ENCODE peak calls at places on chromosomes 11 and 22, in six cellular contexts. C, V, P, I, F and U are unnamed samples.

GRCh38 chr22:43249789-43250188 is 62.9 kb upstream of the TTLL12 start:
- DNase-seq in F (no peak), I (no peak), V (no peak), P (no peak), C (no peak), U (no peak)

GRCh38 chr11:128521697-128522062 is 65.7 kb downstream of the ETS1 start:
- DNase-seq in F (no peak), C (no peak), V (no peak), I (no peak), P (no peak), U (peak)

GRCh38 chr11:87859583-87859982 is 315.7 kb downstream of the RAB38 start:
- DNase-seq in P (no peak), F (no peak), C (no peak), V (no peak), I (peak), U (no peak)

GRCh38 chr22:45600791-45601730 is 70.6 kb upstream of the ATXN10 start:
- DNase-seq in C (no peak), F (no peak), I (peak), P (no peak), V (no peak), U (no peak)

GRCh38 chr11:7605544-7605943 is 67.8 kb downstream of the CYB5R2 start:
- DNase-seq in V (no peak), F (no peak), P (no peak), C (no peak), I (peak), U (no peak)

GRCh38 chr11:69183613-69184012 is 27.9 kb downstream of the SMIM38 start:
- DNase-seq in C (no peak), F (no peak), I (no peak), P (no peak), V (no peak), U (no peak)

GRCh38 chr11:76724162-76724768 is 53.7 kb upstream of the LRRC32 start:
- DNase-seq in I (no peak), C (no peak), P (no peak), V (peak), F (no peak), U (no peak)

GRCh38 chr11:47216141-47216798 is 1.5 kb downstream of the DDB2 start:
- DNase-seq in C (peak), P (no peak), V (peak), I (peak), F (no peak), U (peak)

GRCh38 chr11:10122337-10123197 is 171.5 kb downstream of the SBF2 start:
- DNase-seq in V (no peak), P (peak), F (no peak), I (peak), C (no peak), U (no peak)

GRCh38 chr22:49382451-49382735 is 445.3 kb downstream of the BRD1 start:
- DNase-seq in I (no peak), V (peak), C (no peak), P (no peak), F (no peak), U (no peak)

GRCh38 chr11:86676010-86676409 is 3.6 kb upstream of the ME3 start:
- DNase-seq in C (no peak), V (no peak), P (no peak), I (no peak), F (no peak), U (no peak)

GRCh38 chr11:45423036-45423435 is 136.9 kb upstream of the SYT13 start:
- DNase-seq in F (no peak), P (no peak), I (no peak), C (no peak), V (no peak), U (no peak)

GRCh38 chr11:60459345-60459744 is 3.7 kb downstream of the MS4A1 start:
- DNase-seq in F (no peak), C (no peak), P (no peak), I (no peak), V (no peak), U (no peak)

GRCh38 chr11:28836285-28837081 is 728.3 kb downstream of the METTL15 start:
- DNase-seq in I (peak), V (no peak), C (no peak), P (peak), F (no peak), U (no peak)

GRCh38 chr11:47204633-47204989 is 10.2 kb upstream of the DDB2 start:
- DNase-seq in P (no peak), C (no peak), F (no peak), I (peak), V (peak), U (no peak)

GRCh38 chr11:16484434-16484833 is 128.1 kb upstream of the SOX6 start:
- DNase-seq in F (no peak), P (no peak), I (no peak), C (no peak), V (no peak), U (no peak)

GRCh38 chr11:100726709-100727108 is 39.6 kb downstream of the ARHGAP42 start:
- DNase-seq in F (no peak), C (no peak), V (peak), P (no peak), I (no peak), U (no peak)

GRCh38 chr11:28107331-28107725 is 628 bp downstream of the KIF18A start:
- DNase-seq in F (no peak), P (no peak), V (no peak), I (peak), C (no peak), U (no peak)

GRCh38 chr11:33892906-33893594 is 1.2 kb upstream of the LMO2 start:
- DNase-seq in I (no peak), V (no peak), F (no peak), C (no peak), P (no peak), U (no peak)

GRCh38 chr11:3058753-3059664 is 1.8 kb upstream of the CARS1 start:
- DNase-seq in F (no peak), C (no peak), P (peak), V (peak), I (peak), U (no peak)